ENCODE peak calls at places on chromosomes 7 and 10, in seven cellular contexts. T, W, A, G, P, I and E are unnamed samples.

GRCh38 chr10:97546441-97547340 is 25.9 kb upstream of the ANKRD2 start:
- DNase-seq in T (no peak), W (no peak), A (no peak), G (no peak), P (no peak), I (no peak), E (no peak)

GRCh38 chr7:106041140-106041717 is 70.9 kb downstream of the SYPL1 start:
- DNase-seq in T (no peak), W (peak), A (no peak), G (no peak), P (peak), I (peak), E (peak)

GRCh38 chr7:102253973-102254370 is 32.7 kb upstream of the SH2B2 start:
- DNase-seq in T (no peak), W (no peak), A (no peak), G (no peak), P (no peak), I (no peak), E (no peak)

GRCh38 chr7:15561840-15562239 is at the start of gene AGMO:
- DNase-seq in T (no peak), W (peak), A (peak), G (peak), P (peak), I (no peak), E (no peak)

GRCh38 chr10:44011603-44011981 is 362.9 kb upstream of the ZNF32 start:
- DNase-seq in T (no peak), W (peak), A (peak), G (no peak), P (no peak), I (no peak), E (no peak)

GRCh38 chr7:73577627-73578341 is 595 bp downstream of the TBL2 start:
- DNase-seq in T (no peak), W (peak), A (peak), G (peak), P (no peak), I (no peak), E (no peak)

GRCh38 chr10:31975157-31975765 is 46.6 kb upstream of the ARHGAP12 start:
- DNase-seq in T (no peak), W (no peak), A (no peak), G (no peak), P (no peak), I (no peak), E (no peak)

GRCh38 chr7:69722836-69723235 is 124.6 kb downstream of the AUTS2 start:
- DNase-seq in T (no peak), W (no peak), A (no peak), G (no peak), P (no peak), I (no peak), E (no peak)

GRCh38 chr10:73991846-73992245 is 6.1 kb upstream of the VCL start:
- DNase-seq in T (peak), W (no peak), A (no peak), G (peak), P (no peak), I (no peak), E (no peak)

GRCh38 chr10:45377858-45378257 is 3.8 kb downstream of the ALOX5 start:
- DNase-seq in T (no peak), W (no peak), A (no peak), G (no peak), P (no peak), I (no peak), E (no peak)

GRCh38 chr7:128425851-128426250 is 16.1 kb upstream of the IMPDH1 start:
- DNase-seq in T (no peak), W (peak), A (peak), G (peak), P (peak), I (peak), E (peak)

GRCh38 chr10:103188853-103189252 is 4.2 kb downstream of the NT5C2 start:
- DNase-seq in T (no peak), W (peak), A (peak), G (no peak), P (no peak), I (no peak), E (no peak)

GRCh38 chr10:121781101-121781500 is 146.7 kb downstream of the ATE1 start:
- DNase-seq in T (no peak), W (no peak), A (no peak), G (no peak), P (no peak), I (no peak), E (no peak)

GRCh38 chr7:133698127-133698526 is 429.0 kb upstream of the LRGUK start:
- DNase-seq in T (no peak), W (no peak), A (no peak), G (no peak), P (no peak), I (no peak), E (no peak)

GRCh38 chr10:49057481-49057880 is 57.8 kb downstream of the VSTM4 start:
- DNase-seq in T (no peak), W (no peak), A (no peak), G (no peak), P (no peak), I (no peak), E (no peak)

GRCh38 chr7:122046402-122046801 is 97.6 kb downstream of the AASS start:
- DNase-seq in T (no peak), W (no peak), A (no peak), G (no peak), P (no peak), I (no peak), E (no peak)

GRCh38 chr7:82194011-82194410 is 249.6 kb downstream of the CACNA2D1 start:
- DNase-seq in T (no peak), W (peak), A (peak), G (no peak), P (no peak), I (no peak), E (no peak)

GRCh38 chr7:98617051-98617959 is at the start of gene NPTX2:
- DNase-seq in T (no peak), W (peak), A (peak), G (peak), P (no peak), I (peak), E (peak)

GRCh38 chr10:24007359-24007758 is 201.6 kb upstream of the KIAA1217 start:
- DNase-seq in T (no peak), W (no peak), A (no peak), G (no peak), P (no peak), I (no peak), E (no peak)

GRCh38 chr10:19931886-19932285 is 115.7 kb downstream of the PLXDC2 start:
- DNase-seq in T (no peak), W (peak), A (peak), G (no peak), P (no peak), I (no peak), E (no peak)
- TF ChIP-seq CTCF in T (no peak), W (no peak), A (no peak), G (no peak), P (no peak), I (no peak), E (no peak)

DNA sequence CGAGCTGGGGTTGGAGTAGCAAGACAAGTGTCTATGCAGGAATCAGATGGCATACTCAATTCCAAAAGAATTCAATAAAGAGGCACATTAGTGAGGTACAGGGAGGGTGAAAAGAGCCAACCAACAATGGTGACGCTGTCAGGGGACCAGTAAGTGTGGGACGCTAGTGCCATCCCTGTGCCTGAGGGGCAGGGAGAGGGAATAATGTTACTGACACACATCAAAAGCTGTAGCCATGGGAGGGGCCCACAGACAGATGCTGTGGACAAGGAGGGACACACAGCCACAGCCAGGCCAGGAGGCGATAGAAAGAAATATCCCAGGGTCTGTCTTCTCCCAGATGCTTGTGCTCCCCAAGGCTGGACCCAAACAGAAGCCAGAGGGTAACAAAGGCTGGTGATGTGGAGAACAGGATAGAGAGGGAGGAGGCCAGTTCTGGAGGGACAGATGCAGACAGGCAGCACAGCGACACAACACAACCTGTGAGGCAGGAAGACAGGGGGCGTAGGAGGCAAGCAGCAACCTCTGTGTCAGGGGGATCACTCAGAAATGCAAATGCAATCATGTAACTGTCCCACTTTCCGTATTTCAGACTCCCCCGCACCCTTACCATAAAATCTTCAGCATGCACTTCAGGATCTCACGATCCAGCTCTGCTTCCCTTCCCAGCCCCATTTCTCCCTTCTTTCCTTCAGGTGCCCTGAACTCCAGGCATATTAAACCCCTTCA is 240.5 kb upstream of the FZD8 start:
- DNase-seq in T (no peak), W (no peak), A (no peak), G (no peak), P (no peak), I (peak), E (no peak)
- TF ChIP-seq CTCF in T (no peak), W (no peak), A (no peak), G (no peak), P (no peak), I (no peak), E (no peak)

GRCh38 chr10:70820976-70821750 is 5.4 kb downstream of the SGPL1 start:
- DNase-seq in T (no peak), W (no peak), A (no peak), G (no peak), P (no peak), I (no peak), E (no peak)
- TF ChIP-seq CTCF in T (no peak), W (no peak), A (no peak), G (no peak), P (no peak), I (no peak), E (no peak)

GRCh38 chr7:50625360-50625759 is 60.2 kb upstream of the DDC start:
- DNase-seq in T (no peak), W (no peak), A (no peak), G (no peak), P (no peak), I (no peak), E (no peak)
- TF ChIP-seq CTCF in T (no peak), W (no peak), A (no peak), G (no peak), P (no peak), I (no peak), E (no peak)

GRCh38 chr7:47677093-47677492 is 95.2 kb upstream of the TNS3 start:
- DNase-seq in T (no peak), W (no peak), A (no peak), G (no peak), P (no peak), I (no peak), E (no peak)

GRCh38 chr7:47682874-47683273 is 101.0 kb upstream of the TNS3 start:
- DNase-seq in T (no peak), W (no peak), A (no peak), G (no peak), P (no peak), I (no peak), E (no peak)

GRCh38 chr7:47681241-47681810 is 99.4 kb upstream of the TNS3 start:
- DNase-seq in T (no peak), W (no peak), A (no peak), G (no peak), P (no peak), I (no peak), E (no peak)

GRCh38 chr7:47677664-47678063 is 95.8 kb upstream of the TNS3 start:
- DNase-seq in T (no peak), W (peak), A (no peak), G (no peak), P (no peak), I (no peak), E (no peak)

DNA sequence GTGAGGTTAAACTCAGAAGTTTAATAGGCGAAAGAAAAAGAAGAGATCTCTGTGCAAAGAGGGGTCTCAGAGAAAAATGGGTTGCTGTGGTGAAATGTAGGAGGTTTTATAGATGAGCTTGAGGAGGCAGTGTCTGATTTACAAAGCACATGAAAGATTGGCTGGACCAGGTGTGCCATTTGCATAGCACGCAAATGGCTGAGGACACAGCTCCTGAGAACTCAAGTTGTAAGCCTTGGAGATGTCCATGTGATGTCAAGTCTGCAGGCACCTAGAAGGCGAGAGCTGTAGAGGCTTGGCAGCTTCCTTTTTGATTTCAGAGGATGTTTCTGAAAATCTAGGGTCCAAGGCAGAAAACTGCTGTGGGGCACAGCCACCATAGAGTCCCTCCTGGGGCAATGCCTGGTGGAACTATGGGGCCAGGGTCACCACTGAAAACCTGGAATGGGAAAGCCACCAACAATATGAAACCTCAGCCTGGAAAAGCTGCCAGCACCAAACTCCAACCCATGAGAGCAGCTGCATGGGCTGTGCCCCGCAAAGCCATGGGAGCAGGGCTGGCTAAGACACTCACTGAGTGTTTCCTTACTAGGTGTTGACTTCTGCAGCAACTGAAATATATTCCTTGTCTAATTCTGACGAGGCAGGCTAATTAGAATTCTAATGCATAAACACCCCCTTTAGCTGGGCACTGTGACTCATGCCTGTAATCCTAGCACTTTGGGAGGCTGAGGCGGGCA is 96.9 kb upstream of the TNS3 start:
- DNase-seq in T (no peak), W (no peak), A (no peak), G (no peak), P (no peak), I (no peak), E (no peak)
- TF ChIP-seq CTCF in T (no peak), W (no peak), A (no peak), G (no peak), P (no peak), I (no peak), E (no peak)

GRCh38 chr7:21497072-21497471 is 45.8 kb upstream of the DNAH11 start:
- DNase-seq in T (no peak), W (peak), A (peak), G (no peak), P (no peak), I (no peak), E (no peak)
- TF ChIP-seq CTCF in T (no peak), W (no peak), A (peak), G (no peak), P (no peak), I (no peak), E (peak)

GRCh38 chr10:133351408-133352318 is 4.5 kb downstream of the PRAP1 start:
- DNase-seq in T (no peak), W (no peak), A (no peak), G (no peak), P (no peak), I (peak), E (no peak)
- TF ChIP-seq CTCF in T (no peak), W (no peak), A (no peak), G (no peak), P (no peak), I (no peak), E (no peak)